ENCODE peak calls at places on chromosomes 2 and 18, in nine cellular contexts. H is tibial nerve, A is neuronal stem cell, J is brain microvascular endothelial cell, E is hepatocyte, O is adipocyte, I is GM23248, L is lower lobe of right lung, Y is spleen. Z is an unnamed sample. For H3K36me3 and H3K27me3, the result is how much of the 10 kb centered on the place peaks cover.

GRCh38 chr2:16137080-16137755 is 196.9 kb downstream of the MYCN start:
- DNase-seq in J (no peak), L (no peak), H (no peak), A (no peak), I (no peak), E (no peak), Y (no peak), O (no peak), Z (no peak)

GRCh38 chr2:128275498-128276045 is 43.1 kb downstream of the HS6ST1 start:
- DNase-seq in J (no peak), Y (peak), L (no peak), A (no peak), E (peak), I (no peak), H (no peak), O (no peak), Z (peak)

GRCh38 chr2:141728886-141729285 is 401.9 kb downstream of the LRP1B start:
- DNase-seq in Y (no peak), J (no peak), I (no peak), E (no peak), O (no peak), A (no peak), H (no peak), L (no peak), Z (no peak)

GRCh38 chr2:2931676-2932075 is 445.9 kb downstream of the EIPR1 start:
- DNase-seq in Y (no peak), I (no peak), A (no peak), O (no peak), E (no peak), J (no peak), L (no peak), H (no peak), Z (no peak)

GRCh38 chr18:74244554-74244953 is 47.2 kb downstream of the CYB5A start:
- DNase-seq in Y (no peak), L (no peak), H (no peak), E (no peak), I (no peak), A (no peak), O (no peak), J (no peak), Z (no peak)

GRCh38 chr2:31415421-31415820 is 879 bp upstream of the XDH start:
- DNase-seq in A (no peak), L (no peak), I (peak), E (no peak), J (no peak), Y (no peak), O (no peak), H (no peak), Z (no peak)

GRCh38 chr2:13550832-13551231 is 834.1 kb downstream of the TRIB2 start:
- DNase-seq in A (no peak), L (no peak), E (no peak), Y (no peak), I (no peak), O (peak), J (no peak), H (no peak), Z (no peak)

GRCh38 chr2:130241041-130241707 is 42.9 kb upstream of the TUBA3E start:
- DNase-seq in I (no peak), L (no peak), J (peak), A (no peak), O (no peak), E (peak), Y (no peak), H (no peak), Z (no peak)

GRCh38 chr2:201114846-201115245 is 1.1 kb upstream of the CFLAR start:
- DNase-seq in O (no peak), E (no peak), I (peak), H (no peak), A (no peak), Y (no peak), J (no peak), L (no peak), Z (no peak)
- H3K4me3 ChIP-seq in O (peak), E (no peak), I (peak), H (no peak), A (no peak), Y (no peak), J (no peak), L (peak), Z (no peak)

DNA sequence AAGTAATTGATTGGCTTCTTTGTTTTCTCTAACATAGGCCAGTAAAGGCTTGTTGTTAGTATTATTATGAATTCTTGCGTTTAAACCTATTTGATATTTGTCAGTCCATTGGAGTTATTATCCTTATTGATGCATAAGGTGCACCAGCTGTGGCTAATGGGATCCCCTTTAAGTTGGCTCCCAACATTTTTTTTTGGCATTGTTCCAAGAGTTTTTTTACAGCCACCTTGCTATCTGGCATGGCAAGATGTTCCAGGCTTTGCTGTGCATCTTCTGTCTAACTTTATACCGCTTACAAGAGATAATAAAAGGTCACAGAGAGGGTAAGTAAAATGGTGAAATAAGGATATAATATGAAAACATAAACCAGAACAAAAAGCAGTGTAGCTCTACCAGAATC is 157.5 kb upstream of the TACR1 start:
- DNase-seq in A (no peak), H (no peak), E (no peak), J (no peak), L (no peak), O (peak), I (no peak), Y (no peak), Z (no peak)
- H3K36me3 ChIP-seq in A (under half), H (under half), E (under half), J (under half), L (under half), O (under half), I (under half), Y (under half), Z (under half)

DNA sequence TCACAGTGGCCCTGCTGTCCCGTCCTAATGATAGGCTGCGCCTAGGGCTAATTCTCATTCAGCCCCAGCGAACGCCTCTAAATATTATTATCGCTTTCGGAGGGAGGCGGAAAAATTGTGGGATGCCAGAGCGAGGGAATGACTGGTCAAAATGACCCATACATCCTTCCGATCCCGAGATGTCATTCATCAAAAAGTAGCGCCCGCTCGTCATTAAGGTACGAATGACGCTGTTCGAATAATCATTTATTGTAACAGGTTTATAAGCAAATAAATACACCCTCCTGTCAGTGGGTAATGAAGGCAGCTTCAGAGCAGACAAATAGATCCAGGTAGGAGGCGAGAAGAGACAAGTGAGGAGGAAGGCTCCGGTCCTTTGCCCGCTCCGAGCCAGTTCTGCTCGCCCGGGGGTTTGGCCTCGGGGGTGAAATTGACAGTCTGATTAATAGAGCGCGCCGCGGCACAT is at the start of gene EVX2:
- DNase-seq in H (no peak), E (no peak), I (no peak), A (no peak), Y (no peak), L (no peak), O (no peak), J (no peak), Z (peak)
- H3K27me3 ChIP-seq in H (under half), E (half or more), I (half or more), A (half or more), Y (half or more), L (half or more), O (half or more), J (half or more), Z (half or more)

DNA sequence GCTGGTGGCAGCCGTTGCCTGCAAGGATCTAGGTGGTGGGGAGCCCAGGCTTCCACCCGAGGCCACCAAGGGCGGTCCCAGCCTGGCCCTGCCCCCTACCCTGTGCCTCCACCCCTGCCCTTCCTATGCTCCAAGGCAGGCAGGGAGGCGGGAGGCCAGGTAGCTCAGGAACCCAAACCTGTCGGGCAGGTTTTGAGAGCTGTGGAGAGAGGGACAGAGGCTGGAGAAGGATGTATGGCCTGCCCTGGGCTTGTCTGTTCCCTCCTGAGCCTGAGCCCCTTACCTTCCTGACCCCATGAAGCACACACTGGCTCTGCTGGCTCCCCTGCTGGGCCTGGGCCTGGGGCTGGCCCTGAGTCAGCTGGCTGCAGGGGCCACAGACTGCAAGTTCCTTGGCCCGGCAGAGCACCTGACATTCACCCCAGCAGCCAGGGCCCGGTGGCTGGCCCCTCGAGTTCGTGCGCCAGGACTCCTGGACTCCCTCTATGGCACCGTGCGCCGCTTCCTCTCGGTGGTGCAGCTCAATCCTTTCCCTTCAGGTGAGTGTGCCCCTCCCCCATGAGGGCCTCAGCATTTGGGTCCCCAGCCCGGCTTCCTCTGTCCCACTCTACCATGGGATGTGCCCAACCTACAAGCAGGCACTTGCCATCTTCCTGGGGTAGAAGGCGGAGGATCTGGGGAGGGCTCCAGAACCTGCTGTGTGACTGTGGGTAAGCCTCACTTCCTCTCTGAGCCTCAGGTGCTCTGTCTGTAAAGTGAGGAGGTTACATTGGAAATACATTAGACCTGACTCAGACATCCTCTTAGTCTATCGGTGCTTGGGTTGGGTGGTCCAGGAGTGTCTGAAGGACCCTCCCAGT is at the start of gene PROM2:
- DNase-seq in Y (peak), H (no peak), J (no peak), I (no peak), A (no peak), O (no peak), E (peak), L (peak), Z (peak)
- H3K4me3 ChIP-seq in Y (no peak), H (no peak), J (no peak), I (no peak), A (no peak), O (no peak), E (no peak), L (peak), Z (no peak)

GRCh38 chr2:36560726-36561125 is 37.2 kb downstream of the FEZ2 start:
- DNase-seq in I (no peak), A (no peak), H (peak), E (no peak), Y (no peak), L (no peak), O (no peak), J (no peak), Z (no peak)

GRCh38 chr2:36561223-36561944 is 36.6 kb downstream of the FEZ2 start:
- DNase-seq in E (peak), I (peak), H (no peak), Y (no peak), J (peak), L (no peak), A (no peak), O (peak), Z (peak)

GRCh38 chr2:36564377-36564930 is 33.5 kb downstream of the FEZ2 start:
- DNase-seq in H (no peak), O (no peak), I (no peak), L (no peak), E (no peak), Y (no peak), A (no peak), J (no peak), Z (no peak)

GRCh38 chr2:36562245-36562644 is 35.7 kb downstream of the FEZ2 start:
- DNase-seq in A (no peak), L (no peak), H (no peak), Y (no peak), O (peak), E (no peak), I (peak), J (no peak), Z (no peak)

DNA sequence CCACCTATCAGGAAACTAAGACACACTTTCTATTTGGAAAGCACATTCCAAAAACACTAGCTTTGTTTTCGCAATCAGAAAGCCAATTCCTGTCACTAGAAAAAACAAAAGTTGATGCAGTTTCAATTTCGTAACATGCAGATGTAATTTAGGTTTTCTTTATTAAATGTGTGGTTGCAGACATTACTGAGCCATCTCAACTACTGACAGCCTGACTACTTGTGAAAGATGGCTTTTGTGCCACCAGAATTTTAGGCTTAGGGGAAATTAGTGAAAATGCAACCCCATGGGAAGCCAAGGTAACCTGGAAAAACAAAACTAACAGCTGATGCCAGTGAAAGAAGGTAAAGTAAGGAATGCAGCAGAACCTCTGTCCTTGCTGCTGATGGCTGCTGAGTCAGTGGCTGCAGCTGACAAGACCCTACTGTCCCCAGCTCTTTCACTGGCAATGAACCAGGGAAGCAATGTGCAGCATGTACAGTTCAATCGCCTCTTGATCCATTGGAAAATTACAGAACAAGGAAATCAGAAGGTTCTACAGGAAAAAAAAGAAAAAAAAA is 34.9 kb downstream of the FEZ2 start:
- DNase-seq in O (peak), L (no peak), I (peak), Y (no peak), J (no peak), H (no peak), A (no peak), E (no peak), Z (peak)
- H3K36me3 ChIP-seq in O (under half), L (under half), I (under half), Y (under half), J (under half), H (under half), A (under half), E (under half), Z (under half)

GRCh38 chr2:161424992-161425391 is 8.9 kb downstream of the TBR1 start:
- DNase-seq in J (no peak), O (no peak), E (no peak), L (no peak), H (no peak), A (no peak), I (no peak), Y (no peak), Z (no peak)

GRCh38 chr2:161423351-161424178 is 7.5 kb downstream of the TBR1 start:
- DNase-seq in L (no peak), A (peak), J (no peak), E (peak), H (no peak), Y (no peak), O (no peak), I (peak), Z (peak)

GRCh38 chr2:161424179-161424763 is 8.2 kb downstream of the TBR1 start:
- DNase-seq in E (no peak), H (no peak), Y (no peak), L (no peak), I (no peak), J (no peak), O (no peak), A (peak), Z (peak)

GRCh38 chr2:161420406-161421025 is 4.4 kb downstream of the TBR1 start:
- DNase-seq in J (no peak), H (no peak), Y (no peak), E (no peak), L (no peak), A (peak), O (no peak), I (no peak), Z (no peak)

GRCh38 chr2:161422812-161423211 is 6.7 kb downstream of the TBR1 start:
- DNase-seq in Y (no peak), L (no peak), H (no peak), E (no peak), I (no peak), A (peak), O (no peak), J (no peak), Z (no peak)
- H3K27me3 ChIP-seq in Y (half or more), L (half or more), H (under half), E (half or more), I (half or more), A (half or more), O (half or more), J (half or more), Z (half or more)